ENCODE peak calls at places on chromosomes 13 and 19, in ten cellular contexts. E, X, L, B, U, I, H, Y, M and S are unnamed samples.

GRCh38 chr13:77139311-77139710 is 112.4 kb upstream of the FBXL3 start:
- DNase-seq in B (no peak), L (no peak), U (no peak), I (no peak), X (no peak), M (no peak), Y (no peak), H (no peak), E (no peak), S (no peak)

GRCh38 chr13:99523838-99524237 is 22.6 kb downstream of the TM9SF2 start:
- DNase-seq in U (no peak), M (no peak), H (no peak), I (no peak), L (no peak), Y (no peak), X (no peak), E (no peak), B (no peak), S (no peak)

GRCh38 chr19:40348961-40349507 is 539 bp downstream of the PLD3 start:
- DNase-seq in L (no peak), H (peak), E (no peak), B (peak), I (peak), M (no peak), Y (no peak), X (no peak), U (no peak), S (peak)

GRCh38 chr13:79837741-79838450 is 356.9 kb downstream of the NDFIP2 start:
- DNase-seq in E (no peak), H (no peak), M (no peak), B (no peak), X (no peak), Y (no peak), U (no peak), L (no peak), I (no peak), S (no peak)

GRCh38 chr19:46416077-46416709 is 2.8 kb upstream of the CCDC8 start:
- DNase-seq in L (peak), Y (no peak), E (peak), U (peak), M (no peak), X (peak), B (peak), H (peak), I (peak), S (no peak)

GRCh38 chr19:45103625-45104319 is 10.8 kb downstream of the PPP1R37 start:
- DNase-seq in L (no peak), I (no peak), X (no peak), Y (no peak), H (no peak), M (no peak), U (no peak), B (peak), E (peak), S (no peak)

GRCh38 chr13:25752957-25753540 is 298.8 kb downstream of the SHISA2 start:
- DNase-seq in Y (peak), H (peak), U (no peak), X (no peak), M (no peak), L (no peak), E (peak), I (no peak), B (peak), S (no peak)

GRCh38 chr13:49357694-49358093 is 86.2 kb downstream of the CAB39L start:
- DNase-seq in H (no peak), I (no peak), U (no peak), Y (no peak), M (no peak), E (no peak), X (no peak), L (no peak), B (no peak), S (peak)

GRCh38 chr13:99758465-99759162 is 213.0 kb downstream of the ZIC5 start:
- DNase-seq in B (no peak), I (peak), H (peak), E (no peak), L (no peak), M (no peak), U (no peak), Y (no peak), X (peak), S (no peak)

GRCh38 chr19:48290341-48290922 is 20.6 kb downstream of the ZNF114 start:
- DNase-seq in I (no peak), H (no peak), L (peak), U (no peak), X (no peak), B (no peak), M (no peak), Y (no peak), E (no peak), S (no peak)

GRCh38 chr19:33684550-33685303 is 63.0 kb downstream of the CHST8 start:
- DNase-seq in I (peak), X (peak), M (no peak), U (peak), B (peak), L (no peak), H (peak), E (no peak), Y (no peak), S (no peak)